ENCODE peak calls at places on chromosome 14, in seven cellular contexts. L, X, U, K, C, H and G are unnamed samples.

GRCh38 chr14:33364536-33364935 is 425.9 kb downstream of the NPAS3 start:
- DNase-seq in L (no peak), X (no peak), U (no peak), K (no peak), C (peak), H (no peak), G (no peak)

GRCh38 chr14:102472815-102473158 is 36.8 kb downstream of the ANKRD9 start:
- DNase-seq in L (no peak), X (no peak), U (no peak), K (no peak), C (no peak), H (no peak), G (no peak)

GRCh38 chr14:97415907-97416306 is 618.7 kb downstream of the VRK1 start:
- DNase-seq in L (no peak), X (no peak), U (no peak), K (no peak), C (no peak), H (no peak), G (no peak)

GRCh38 chr14:88599761-88600439 is 37.1 kb downstream of the ZC3H14 start:
- DNase-seq in L (no peak), X (no peak), U (no peak), K (no peak), C (no peak), H (no peak), G (peak)

GRCh38 chr14:72740966-72741835 is 152.7 kb downstream of the DPF3 start:
- DNase-seq in L (no peak), X (no peak), U (no peak), K (no peak), C (no peak), H (peak), G (no peak)

GRCh38 chr14:94673071-94673470 is 60.9 kb downstream of the SERPINA3 start:
- DNase-seq in L (no peak), X (no peak), U (no peak), K (no peak), C (no peak), H (no peak), G (no peak)

GRCh38 chr14:29637406-29637805 is 290.2 kb downstream of the PRKD1 start:
- DNase-seq in L (peak), X (no peak), U (no peak), K (no peak), C (no peak), H (no peak), G (no peak)

GRCh38 chr14:64806202-64806861 is 73.4 kb downstream of the SPTB start:
- DNase-seq in L (peak), X (peak), U (peak), K (no peak), C (no peak), H (no peak), G (no peak)

GRCh38 chr14:56754966-56755365 is 55.3 kb downstream of the OTX2 start:
- DNase-seq in L (no peak), X (no peak), U (no peak), K (no peak), C (no peak), H (no peak), G (no peak)

GRCh38 chr14:88904864-88905263 is 80.4 kb downstream of the TTC8 start:
- DNase-seq in L (peak), X (no peak), U (no peak), K (peak), C (no peak), H (no peak), G (no peak)

GRCh38 chr14:103259801-103260628 is 74.0 kb upstream of the EIF5 start:
- DNase-seq in L (no peak), X (no peak), U (no peak), K (peak), C (no peak), H (no peak), G (no peak)

GRCh38 chr14:93859957-93860356 is 67.2 kb upstream of the FAM181A start:
- DNase-seq in L (no peak), X (no peak), U (no peak), K (peak), C (no peak), H (no peak), G (no peak)

GRCh38 chr14:30569903-30570226 is 10.9 kb downstream of the G2E3 start:
- DNase-seq in L (no peak), X (no peak), U (no peak), K (no peak), C (no peak), H (no peak), G (no peak)

GRCh38 chr14:20413785-20414117 is 450 bp upstream of the TEP1 start:
- DNase-seq in L (no peak), X (no peak), U (no peak), K (no peak), C (no peak), H (no peak), G (no peak)

GRCh38 chr14:55237999-55238680 is 33.1 kb upstream of the FBXO34 start:
- DNase-seq in L (no peak), X (no peak), U (no peak), K (no peak), C (no peak), H (no peak), G (no peak)

GRCh38 chr14:91417983-91418386 is 365 bp upstream of the CCDC88C start:
- DNase-seq in L (no peak), X (peak), U (peak), K (peak), C (peak), H (peak), G (no peak)

GRCh38 chr14:94677747-94678146 is 65.6 kb downstream of the SERPINA3 start:
- DNase-seq in L (no peak), X (no peak), U (no peak), K (no peak), C (no peak), H (no peak), G (no peak)

GRCh38 chr14:55088356-55088755 is 36.9 kb downstream of the MAPK1IP1L start:
- DNase-seq in L (no peak), X (no peak), U (no peak), K (no peak), C (no peak), H (no peak), G (no peak)

GRCh38 chr14:47678993-47679392 is 3.6 kb upstream of the MDGA2 start:
- DNase-seq in L (no peak), X (no peak), U (no peak), K (no peak), C (no peak), H (no peak), G (no peak)

GRCh38 chr14:77565289-77566081 is 51.0 kb downstream of the SPTLC2 start:
- DNase-seq in L (peak), X (no peak), U (no peak), K (no peak), C (no peak), H (no peak), G (no peak)

GRCh38 chr14:98404811-98405210 is 867.2 kb downstream of the BCL11B start:
- DNase-seq in L (no peak), X (no peak), U (no peak), K (no peak), C (no peak), H (no peak), G (no peak)

GRCh38 chr14:23129759-23130316 is 10.8 kb upstream of the CEBPE start:
- DNase-seq in L (no peak), X (no peak), U (no peak), K (no peak), C (no peak), H (no peak), G (no peak)

GRCh38 chr14:35122696-35123387 is 490 bp downstream of the PRORP start:
- DNase-seq in L (peak), X (peak), U (no peak), K (peak), C (no peak), H (no peak), G (no peak)

GRCh38 chr14:39488600-39488999 is 56.4 kb upstream of the FBXO33 start:
- DNase-seq in L (peak), X (no peak), U (no peak), K (no peak), C (no peak), H (peak), G (no peak)

GRCh38 chr14:28767851-28768548 is 1.4 kb downstream of the FOXG1 start:
- DNase-seq in L (no peak), X (no peak), U (no peak), K (no peak), C (peak), H (peak), G (no peak)

GRCh38 chr14:88831285-88831684 is 6.8 kb downstream of the TTC8 start:
- DNase-seq in L (peak), X (no peak), U (no peak), K (no peak), C (no peak), H (no peak), G (no peak)

GRCh38 chr14:65286443-65286842 is 126.1 kb upstream of the FUT8 start:
- DNase-seq in L (no peak), X (peak), U (peak), K (peak), C (peak), H (no peak), G (no peak)

GRCh38 chr14:54549862-54550261 is 17.1 kb upstream of the SAMD4A start:
- DNase-seq in L (peak), X (no peak), U (no peak), K (no peak), C (no peak), H (no peak), G (no peak)

GRCh38 chr14:22614240-22614799 is 16.2 kb downstream of the ABHD4 start:
- DNase-seq in L (peak), X (peak), U (peak), K (no peak), C (no peak), H (no peak), G (no peak)

GRCh38 chr14:35989736-35990135 is 163.6 kb downstream of the BRMS1L start:
- DNase-seq in L (no peak), X (no peak), U (no peak), K (no peak), C (no peak), H (no peak), G (no peak)

GRCh38 chr14:106509795-106510194 is 983.4 kb downstream of the TMEM121 start:
- DNase-seq in L (no peak), X (no peak), U (no peak), K (no peak), C (no peak), H (no peak), G (no peak)

GRCh38 chr14:106508216-106508615 is 981.8 kb downstream of the TMEM121 start:
- DNase-seq in L (no peak), X (no peak), U (no peak), K (peak), C (no peak), H (no peak), G (no peak)

GRCh38 chr14:106509176-106509575 is 982.8 kb downstream of the TMEM121 start:
- DNase-seq in L (no peak), X (no peak), U (no peak), K (no peak), C (no peak), H (no peak), G (no peak)

GRCh38 chr14:106513302-106513701 is 986.9 kb downstream of the TMEM121 start:
- DNase-seq in L (no peak), X (no peak), U (no peak), K (no peak), C (no peak), H (no peak), G (no peak)

DNA sequence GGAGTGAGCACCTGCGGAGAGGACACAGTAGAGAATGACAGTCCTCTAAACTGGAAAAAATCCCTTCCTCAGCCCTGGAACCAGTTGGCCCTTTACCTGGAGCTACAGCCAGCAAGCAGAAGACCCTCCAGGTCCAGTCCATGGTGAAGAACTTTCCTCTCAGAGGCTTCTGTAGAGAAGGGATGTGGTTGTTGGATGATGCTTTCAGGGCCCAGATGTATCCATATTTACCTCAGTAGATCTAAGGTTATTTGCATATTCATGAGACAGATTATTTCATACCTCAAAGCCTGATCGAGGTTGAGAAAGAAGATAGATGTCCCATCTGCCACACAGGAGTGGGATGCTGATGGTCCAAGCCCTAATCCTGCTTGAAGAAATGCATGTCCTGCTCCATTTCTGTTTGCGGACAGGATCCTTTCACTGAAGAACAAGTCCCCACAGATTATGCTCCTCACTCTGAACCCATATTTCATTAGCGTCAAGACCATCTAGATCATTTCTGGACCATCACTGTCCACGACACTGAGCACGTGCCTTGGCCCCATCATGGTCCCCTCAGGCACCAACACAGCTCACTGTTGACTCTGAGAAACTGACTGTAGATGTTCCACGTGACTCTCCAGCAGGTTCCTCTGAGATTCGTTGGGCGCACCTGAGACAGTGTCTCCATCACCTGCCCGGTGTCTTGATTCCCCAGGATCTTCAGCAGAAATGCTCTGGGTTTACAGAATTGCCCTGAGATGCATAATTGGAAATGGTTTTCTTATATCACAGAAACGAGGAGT is 985.2 kb downstream of the TMEM121 start:
- DNase-seq in L (no peak), X (no peak), U (no peak), K (no peak), C (no peak), H (no peak), G (no peak)
- TF ChIP-seq RFX5 in L (no peak), X (no peak), U (no peak), K (no peak), C (no peak), H (no peak), G (no peak)

DNA sequence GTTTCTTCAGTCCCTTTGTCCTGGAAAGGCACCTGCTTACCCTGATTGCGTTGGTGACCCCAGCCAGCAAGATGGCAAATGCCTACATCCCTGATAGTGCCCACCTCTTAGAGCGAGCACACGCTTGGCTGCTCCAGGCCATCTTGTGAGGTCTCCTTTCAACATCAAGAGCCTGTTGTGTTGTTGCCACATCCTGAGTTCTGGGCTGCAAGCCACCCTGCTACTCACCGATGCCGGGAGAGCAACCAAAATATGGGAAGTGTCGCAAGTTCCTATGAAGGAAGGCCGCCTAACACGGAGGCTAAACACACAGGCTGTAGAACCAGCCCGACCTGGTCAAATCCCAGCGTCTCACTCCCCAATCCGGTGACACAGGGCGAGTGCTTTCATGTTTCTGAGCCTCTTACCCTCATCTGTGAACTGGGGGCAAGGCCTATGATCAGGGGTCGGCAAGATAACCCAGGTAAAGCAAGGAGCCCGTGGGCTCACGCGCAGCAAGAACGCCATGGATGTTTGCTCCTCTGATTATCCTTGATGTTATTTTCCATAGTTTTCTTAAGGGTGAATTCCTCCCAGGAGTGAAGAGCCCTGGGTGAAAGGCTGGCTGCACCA is 98.4 kb downstream of the LGMN start:
- DNase-seq in L (peak), X (no peak), U (no peak), K (no peak), C (no peak), H (no peak), G (no peak)
- TF ChIP-seq RFX5 in L (no peak), X (no peak), U (no peak), K (no peak), C (no peak), H (no peak), G (no peak)

GRCh38 chr14:37864861-37865718 is 269.7 kb downstream of the TTC6 start:
- DNase-seq in L (peak), X (peak), U (peak), K (no peak), C (no peak), H (no peak), G (no peak)
- TF ChIP-seq RFX5 in L (no peak), X (no peak), U (no peak), K (no peak), C (no peak), H (no peak), G (no peak)

GRCh38 chr14:100282766-100283419 is 23.4 kb downstream of the SLC25A29 start:
- DNase-seq in L (no peak), X (no peak), U (no peak), K (no peak), C (no peak), H (no peak), G (no peak)

GRCh38 chr14:100281286-100282082 is 24.8 kb downstream of the SLC25A29 start:
- DNase-seq in L (no peak), X (no peak), U (no peak), K (no peak), C (no peak), H (no peak), G (no peak)

GRCh38 chr14:100279563-100279962 is 26.7 kb downstream of the SLC25A29 start:
- DNase-seq in L (no peak), X (no peak), U (no peak), K (no peak), C (no peak), H (no peak), G (no peak)

GRCh38 chr14:100283984-100284881 is 22.0 kb downstream of the SLC25A29 start:
- DNase-seq in L (no peak), X (no peak), U (no peak), K (peak), C (no peak), H (peak), G (no peak)

GRCh38 chr14:100282083-100282350 is 24.2 kb downstream of the SLC25A29 start:
- DNase-seq in L (no peak), X (no peak), U (no peak), K (no peak), C (no peak), H (no peak), G (no peak)
- TF ChIP-seq RFX5 in L (no peak), X (no peak), U (no peak), K (no peak), C (no peak), H (no peak), G (no peak)

GRCh38 chr14:105336477-105337287 is 22.1 kb downstream of the PACS2 start:
- DNase-seq in L (no peak), X (no peak), U (no peak), K (no peak), C (no peak), H (no peak), G (no peak)
- TF ChIP-seq RFX5 in L (no peak), X (no peak), U (no peak), K (no peak), C (no peak), H (no peak), G (no peak)

GRCh38 chr14:52054678-52055077 is 14.2 kb downstream of the NID2 start:
- DNase-seq in L (no peak), X (no peak), U (no peak), K (no peak), C (no peak), H (no peak), G (no peak)

GRCh38 chr14:52051861-52052260 is 17.0 kb downstream of the NID2 start:
- DNase-seq in L (peak), X (no peak), U (no peak), K (no peak), C (no peak), H (no peak), G (no peak)

GRCh38 chr14:52051251-52051650 is 17.6 kb downstream of the NID2 start:
- DNase-seq in L (no peak), X (no peak), U (no peak), K (no peak), C (no peak), H (no peak), G (no peak)

GRCh38 chr14:52052991-52053390 is 15.9 kb downstream of the NID2 start:
- DNase-seq in L (peak), X (no peak), U (no peak), K (no peak), C (no peak), H (no peak), G (no peak)

GRCh38 chr14:52052289-52052943 is 16.4 kb downstream of the NID2 start:
- DNase-seq in L (peak), X (no peak), U (no peak), K (no peak), C (no peak), H (no peak), G (no peak)
- TF ChIP-seq RFX5 in L (no peak), X (no peak), U (no peak), K (no peak), C (no peak), H (no peak), G (no peak)

GRCh38 chr14:74085047-74085637 is 386 bp downstream of the LIN52 start:
- DNase-seq in L (peak), X (peak), U (peak), K (peak), C (peak), H (no peak), G (no peak)
- TF ChIP-seq RFX5 in L (no peak), X (no peak), U (no peak), K (no peak), C (no peak), H (no peak), G (no peak)

GRCh38 chr14:70640938-70641547 is 673 bp upstream of the TTC9 start:
- DNase-seq in L (peak), X (no peak), U (peak), K (peak), C (no peak), H (peak), G (peak)
- TF ChIP-seq RFX5 in L (no peak), X (no peak), U (no peak), K (no peak), C (no peak), H (no peak), G (no peak)